ENCODE peak calls at places on chromosomes 7 and 10, in seven cellular contexts. One of them, this sample, is unnamed.

GRCh38 chr10:129570185-129570584 is 103.1 kb downstream of the MGMT start:
- DNase-seq in PC-9: no peak
- DNase-seq in HT-29: no peak
- DNase-seq in mammary epithelial cell: no peak
- DNase-seq in HFFc6: no peak
- DNase-seq in ELR: no peak
- DNase-seq in NCI-H1694: no peak
- DNase-seq in this sample: no peak

GRCh38 chr10:71805776-71806705 is 32.7 kb upstream of the VSIR start:
- DNase-seq in PC-9: no peak
- DNase-seq in HT-29: no peak
- DNase-seq in mammary epithelial cell: no peak
- DNase-seq in HFFc6: no peak
- DNase-seq in ELR: no peak
- DNase-seq in NCI-H1694: no peak
- DNase-seq in this sample: no peak

GRCh38 chr7:774161-775109 is 47.4 kb upstream of the PRKAR1B start:
- DNase-seq in PC-9: no peak
- DNase-seq in HT-29: peak
- DNase-seq in mammary epithelial cell: peak
- DNase-seq in HFFc6: no peak
- DNase-seq in ELR: peak
- DNase-seq in NCI-H1694: peak
- DNase-seq in this sample: peak

GRCh38 chr10:77168161-77168560 is 469.4 kb downstream of the KCNMA1 start:
- DNase-seq in PC-9: peak
- DNase-seq in HT-29: no peak
- DNase-seq in mammary epithelial cell: peak
- DNase-seq in HFFc6: no peak
- DNase-seq in ELR: no peak
- DNase-seq in NCI-H1694: no peak
- DNase-seq in this sample: no peak

GRCh38 chr7:596819-597182 is 77.2 kb upstream of the PDGFA start:
- DNase-seq in PC-9: no peak
- DNase-seq in HT-29: no peak
- DNase-seq in mammary epithelial cell: no peak
- DNase-seq in HFFc6: no peak
- DNase-seq in ELR: no peak
- DNase-seq in NCI-H1694: no peak
- DNase-seq in this sample: no peak

GRCh38 chr10:22320591-22321155 is at the start of gene BMI1:
- DNase-seq in PC-9: no peak
- DNase-seq in HT-29: peak
- DNase-seq in mammary epithelial cell: peak
- DNase-seq in HFFc6: peak
- DNase-seq in ELR: peak
- DNase-seq in NCI-H1694: peak
- DNase-seq in this sample: peak

GRCh38 chr7:99102809-99103690 is 40.9 kb downstream of the SMURF1 start:
- DNase-seq in PC-9: peak
- DNase-seq in HT-29: no peak
- DNase-seq in mammary epithelial cell: peak
- DNase-seq in HFFc6: peak
- DNase-seq in ELR: peak
- DNase-seq in NCI-H1694: no peak
- DNase-seq in this sample: peak

GRCh38 chr7:38740041-38740440 is 108.9 kb upstream of the AMPH start:
- DNase-seq in PC-9: no peak
- DNase-seq in HT-29: no peak
- DNase-seq in mammary epithelial cell: no peak
- DNase-seq in HFFc6: no peak
- DNase-seq in ELR: no peak
- DNase-seq in NCI-H1694: no peak
- DNase-seq in this sample: no peak

GRCh38 chr7:18434171-18434570 is 61.4 kb upstream of the HDAC9 start:
- DNase-seq in PC-9: no peak
- DNase-seq in HT-29: no peak
- DNase-seq in mammary epithelial cell: no peak
- DNase-seq in HFFc6: no peak
- DNase-seq in ELR: no peak
- DNase-seq in NCI-H1694: no peak
- DNase-seq in this sample: no peak

GRCh38 chr7:27576360-27576944 is 86.2 kb downstream of the HIBADH start:
- DNase-seq in PC-9: no peak
- DNase-seq in HT-29: peak
- DNase-seq in mammary epithelial cell: peak
- DNase-seq in HFFc6: peak
- DNase-seq in ELR: peak
- DNase-seq in NCI-H1694: peak
- DNase-seq in this sample: peak

GRCh38 chr7:156152380-156152779 is 340.1 kb upstream of the SHH start:
- DNase-seq in PC-9: no peak
- DNase-seq in HT-29: peak
- DNase-seq in mammary epithelial cell: no peak
- DNase-seq in HFFc6: no peak
- DNase-seq in ELR: no peak
- DNase-seq in NCI-H1694: no peak
- DNase-seq in this sample: no peak

GRCh38 chr7:130844811-130845580 is 111.0 kb upstream of the KLF14 start:
- DNase-seq in PC-9: no peak
- DNase-seq in HT-29: no peak
- DNase-seq in mammary epithelial cell: peak
- DNase-seq in HFFc6: peak
- DNase-seq in ELR: peak
- DNase-seq in NCI-H1694: no peak
- DNase-seq in this sample: peak

GRCh38 chr10:132111121-132111731 is 45.5 kb downstream of the JAKMIP3 start:
- DNase-seq in PC-9: no peak
- DNase-seq in HT-29: no peak
- DNase-seq in mammary epithelial cell: no peak
- DNase-seq in HFFc6: no peak
- DNase-seq in ELR: no peak
- DNase-seq in NCI-H1694: no peak
- DNase-seq in this sample: no peak

GRCh38 chr10:9579110-9579705 is 1438.5 kb upstream of the CELF2 start:
- DNase-seq in PC-9: no peak
- DNase-seq in HT-29: no peak
- DNase-seq in mammary epithelial cell: no peak
- DNase-seq in HFFc6: no peak
- DNase-seq in ELR: no peak
- DNase-seq in NCI-H1694: no peak
- DNase-seq in this sample: peak

GRCh38 chr10:59303018-59303417 is 59.3 kb downstream of the FAM13C start:
- DNase-seq in PC-9: no peak
- DNase-seq in HT-29: no peak
- DNase-seq in mammary epithelial cell: no peak
- DNase-seq in HFFc6: no peak
- DNase-seq in ELR: no peak
- DNase-seq in NCI-H1694: no peak
- DNase-seq in this sample: no peak

GRCh38 chr7:101862280-101863220 is 45.1 kb downstream of the CUX1 start:
- DNase-seq in PC-9: no peak
- DNase-seq in HT-29: no peak
- DNase-seq in mammary epithelial cell: no peak
- DNase-seq in HFFc6: no peak
- DNase-seq in ELR: no peak
- DNase-seq in NCI-H1694: no peak
- DNase-seq in this sample: no peak

GRCh38 chr10:11724938-11725776 is 17.0 kb upstream of the ECHDC3 start:
- DNase-seq in PC-9: peak
- DNase-seq in HT-29: peak
- DNase-seq in mammary epithelial cell: peak
- DNase-seq in HFFc6: peak
- DNase-seq in ELR: peak
- DNase-seq in NCI-H1694: peak
- DNase-seq in this sample: peak

GRCh38 chr10:109924947-109925620 is 1.8 kb upstream of the XPNPEP1 start:
- DNase-seq in PC-9: no peak
- DNase-seq in HT-29: no peak
- DNase-seq in mammary epithelial cell: no peak
- DNase-seq in HFFc6: no peak
- DNase-seq in ELR: no peak
- DNase-seq in NCI-H1694: no peak
- DNase-seq in this sample: no peak

GRCh38 chr7:74183653-74184450 is 9.7 kb downstream of the EIF4H start:
- DNase-seq in PC-9: peak
- DNase-seq in HT-29: peak
- DNase-seq in mammary epithelial cell: no peak
- DNase-seq in HFFc6: no peak
- DNase-seq in ELR: peak
- DNase-seq in NCI-H1694: no peak
- DNase-seq in this sample: no peak

GRCh38 chr10:103757531-103758293 is 97.7 kb downstream of the SH3PXD2A start:
- DNase-seq in PC-9: no peak
- DNase-seq in HT-29: no peak
- DNase-seq in mammary epithelial cell: peak
- DNase-seq in HFFc6: peak
- DNase-seq in ELR: peak
- DNase-seq in NCI-H1694: peak
- DNase-seq in this sample: peak

GRCh38 chr7:93212881-93213280 is 13.4 kb downstream of the HEPACAM2 start:
- DNase-seq in PC-9: no peak
- DNase-seq in HT-29: no peak
- DNase-seq in mammary epithelial cell: no peak
- DNase-seq in HFFc6: no peak
- DNase-seq in ELR: no peak
- DNase-seq in NCI-H1694: peak
- DNase-seq in this sample: no peak

GRCh38 chr7:136134503-136134902 is 157.3 kb upstream of the MTPN start:
- DNase-seq in PC-9: no peak
- DNase-seq in HT-29: no peak
- DNase-seq in mammary epithelial cell: peak
- DNase-seq in HFFc6: no peak
- DNase-seq in ELR: peak
- DNase-seq in NCI-H1694: no peak
- DNase-seq in this sample: peak

GRCh38 chr7:91348686-91349085 is 84.5 kb downstream of the FZD1 start:
- DNase-seq in PC-9: no peak
- DNase-seq in HT-29: no peak
- DNase-seq in mammary epithelial cell: no peak
- DNase-seq in HFFc6: peak
- DNase-seq in ELR: peak
- DNase-seq in NCI-H1694: no peak
- DNase-seq in this sample: peak

GRCh38 chr10:24383681-24384106 is 174.8 kb downstream of the KIAA1217 start:
- DNase-seq in PC-9: peak
- DNase-seq in HT-29: peak
- DNase-seq in mammary epithelial cell: peak
- DNase-seq in HFFc6: peak
- DNase-seq in ELR: peak
- DNase-seq in NCI-H1694: no peak
- DNase-seq in this sample: peak

GRCh38 chr10:35448687-35449662 is 112.7 kb downstream of the CCNY start:
- DNase-seq in PC-9: no peak
- DNase-seq in HT-29: peak
- DNase-seq in mammary epithelial cell: peak
- DNase-seq in HFFc6: no peak
- DNase-seq in ELR: no peak
- DNase-seq in NCI-H1694: no peak
- DNase-seq in this sample: no peak

GRCh38 chr7:128398016-128398840 is 11.6 kb downstream of the IMPDH1 start:
- DNase-seq in PC-9: no peak
- DNase-seq in HT-29: peak
- DNase-seq in mammary epithelial cell: no peak
- DNase-seq in HFFc6: peak
- DNase-seq in ELR: peak
- DNase-seq in NCI-H1694: peak
- DNase-seq in this sample: peak

GRCh38 chr7:121578669-121579068 is 182.6 kb upstream of the FAM3C start:
- DNase-seq in PC-9: no peak
- DNase-seq in HT-29: no peak
- DNase-seq in mammary epithelial cell: no peak
- DNase-seq in HFFc6: no peak
- DNase-seq in ELR: no peak
- DNase-seq in NCI-H1694: no peak
- DNase-seq in this sample: no peak

GRCh38 chr7:4612939-4613841 is 68.9 kb upstream of the FOXK1 start:
- DNase-seq in PC-9: no peak
- DNase-seq in HT-29: no peak
- DNase-seq in mammary epithelial cell: peak
- DNase-seq in HFFc6: no peak
- DNase-seq in ELR: peak
- DNase-seq in NCI-H1694: no peak
- DNase-seq in this sample: peak

GRCh38 chr7:17038160-17038782 is 156.5 kb upstream of the AGR3 start:
- DNase-seq in PC-9: peak
- DNase-seq in HT-29: peak
- DNase-seq in mammary epithelial cell: no peak
- DNase-seq in HFFc6: no peak
- DNase-seq in ELR: no peak
- DNase-seq in NCI-H1694: no peak
- DNase-seq in this sample: no peak

GRCh38 chr7:33888206-33888605 is 17.1 kb upstream of the BMPER start:
- DNase-seq in PC-9: no peak
- DNase-seq in HT-29: no peak
- DNase-seq in mammary epithelial cell: peak
- DNase-seq in HFFc6: no peak
- DNase-seq in ELR: peak
- DNase-seq in NCI-H1694: no peak
- DNase-seq in this sample: peak

GRCh38 chr10:131997366-131998049 is 15.8 kb upstream of the BNIP3 start:
- DNase-seq in PC-9: peak
- DNase-seq in HT-29: peak
- DNase-seq in mammary epithelial cell: no peak
- DNase-seq in HFFc6: peak
- DNase-seq in ELR: peak
- DNase-seq in NCI-H1694: no peak
- DNase-seq in this sample: peak

GRCh38 chr10:3046941-3047621 is 20.3 kb upstream of the PFKP start:
- DNase-seq in PC-9: no peak
- DNase-seq in HT-29: peak
- DNase-seq in mammary epithelial cell: no peak
- DNase-seq in HFFc6: no peak
- DNase-seq in ELR: no peak
- DNase-seq in NCI-H1694: no peak
- DNase-seq in this sample: no peak

GRCh38 chr7:142114207-142114606 is 2.7 kb downstream of the MGAM2 start:
- DNase-seq in PC-9: no peak
- DNase-seq in HT-29: no peak
- DNase-seq in mammary epithelial cell: no peak
- DNase-seq in HFFc6: no peak
- DNase-seq in ELR: no peak
- DNase-seq in NCI-H1694: no peak
- DNase-seq in this sample: no peak

GRCh38 chr10:119227825-119228224 is 20.5 kb downstream of the GRK5 start:
- DNase-seq in PC-9: no peak
- DNase-seq in HT-29: no peak
- DNase-seq in mammary epithelial cell: no peak
- DNase-seq in HFFc6: no peak
- DNase-seq in ELR: no peak
- DNase-seq in NCI-H1694: no peak
- DNase-seq in this sample: no peak

GRCh38 chr10:21078410-21079329 is 181.6 kb upstream of the NEBL start:
- DNase-seq in PC-9: peak
- DNase-seq in HT-29: peak
- DNase-seq in mammary epithelial cell: peak
- DNase-seq in HFFc6: peak
- DNase-seq in ELR: peak
- DNase-seq in NCI-H1694: peak
- DNase-seq in this sample: peak

This sample was measured in EL.